ENCODE peak calls at places on chromosomes 5 and 9, in nine cellular contexts. V, M, T, F, G, Z, K, Y and U are unnamed samples.

GRCh38 chr5:91076138-91076537 is 307.0 kb downstream of the ARRDC3 start:
- DNase-seq in K (no peak), T (no peak), F (no peak), G (no peak), M (peak; percentile 62), Y (no peak), V (no peak), Z (no peak), U (peak; percentile 34)

GRCh38 chr9:108316633-108317032 is 539.2 kb downstream of the ACTL7B start:
- DNase-seq in Y (no peak), M (peak; percentile 28), F (no peak), G (no peak), T (no peak), Z (no peak), V (no peak), K (no peak), U (no peak)

GRCh38 chr9:120857481-120857880 is 14.8 kb upstream of the PSMD5 start:
- DNase-seq in V (no peak), G (no peak), F (no peak), M (no peak), Y (no peak), K (no peak), Z (no peak), T (no peak), U (no peak)

GRCh38 chr5:147455321-147455720 is 54.5 kb downstream of the DPYSL3 start:
- DNase-seq in K (no peak), F (peak; percentile 61), G (peak; percentile 9), M (peak; percentile 86), T (peak; percentile 67), Y (no peak), V (no peak), Z (peak; percentile 15), U (no peak)

GRCh38 chr9:108445431-108446018 is 410.3 kb downstream of the ACTL7B start:
- DNase-seq in T (no peak), G (no peak), M (no peak), K (peak; percentile 38), Z (no peak), V (no peak), Y (no peak), F (peak; percentile 12), U (no peak)

GRCh38 chr5:82628364-82628910 is 350.3 kb upstream of the RPS23 start:
- DNase-seq in V (no peak), M (no peak), Z (no peak), F (no peak), T (no peak), Y (no peak), K (no peak), G (no peak), U (no peak)

GRCh38 chr9:129458155-129458661 is 162.7 kb downstream of the C9orf50 start:
- DNase-seq in G (no peak), Y (no peak), V (no peak), T (peak; percentile 17), Z (peak; percentile 64), F (no peak), K (no peak), M (peak; percentile 37), U (no peak)

GRCh38 chr5:134851307-134851923 is 5.6 kb downstream of the C5orf24 start:
- DNase-seq in M (peak; percentile 70), K (no peak), Z (no peak), T (no peak), V (no peak), Y (peak; percentile 40), G (peak; percentile 37), F (no peak), U (peak; percentile 56)

GRCh38 chr9:129688285-129689043 is 23.0 kb downstream of the PRRX2 start:
- DNase-seq in F (no peak), T (no peak), V (no peak), Y (no peak), G (no peak), Z (no peak), K (no peak), M (no peak), U (no peak)

GRCh38 chr5:155147222-155147621 is 133.7 kb downstream of the KIF4B start:
- DNase-seq in K (peak; percentile 14), Z (no peak), V (no peak), G (no peak), T (no peak), M (peak; percentile 27), F (no peak), Y (peak; percentile 25), U (peak; percentile 7)

GRCh38 chr5:24167791-24168190 is 477.0 kb downstream of the CDH10 start:
- DNase-seq in V (no peak), F (no peak), T (no peak), Z (no peak), G (no peak), K (no peak), Y (no peak), M (peak; percentile 55), U (peak; percentile 10)

GRCh38 chr9:22084336-22085035 is 75.4 kb upstream of the CDKN2B start:
- DNase-seq in V (peak; percentile 74), K (peak; percentile 33), F (no peak), Y (no peak), G (no peak), T (no peak), Z (no peak), M (peak; percentile 89), U (peak; percentile 92)

GRCh38 chr5:171562822-171563221 is 143.4 kb downstream of the FGF18 start:
- DNase-seq in M (no peak), Z (no peak), G (no peak), Y (no peak), T (no peak), V (no peak), K (no peak), F (no peak), U (no peak)

GRCh38 chr9:138042640-138043039 is 165.1 kb downstream of the CACNA1B start:
- DNase-seq in T (no peak), Z (no peak), V (no peak), F (no peak), Y (peak; percentile 4), G (no peak), K (no peak), M (no peak), U (no peak)

GRCh38 chr9:130337784-130338380 is 72.3 kb downstream of the HMCN2 start:
- DNase-seq in V (no peak), Z (no peak), T (no peak), G (no peak), K (no peak), Y (no peak), M (no peak), F (no peak), U (no peak)

GRCh38 chr9:114382951-114383865 is 4.6 kb downstream of the AKNA start:
- DNase-seq in F (peak; percentile 59), Y (no peak), M (peak; percentile 85), T (peak; percentile 83), V (no peak), G (no peak), Z (no peak), K (no peak), U (no peak)
- TF ChIP-seq EZH2phosphoT487 in F (no peak), Y (no peak), M (no peak), T (no peak), V (no peak), G (no peak), Z (no peak), K (no peak), U (no peak)

GRCh38 chr5:68740204-68740910 is 353.5 kb upstream of the SLC30A5 start:
- DNase-seq in G (peak; percentile 20), Z (no peak), M (no peak), K (no peak), Y (no peak), F (no peak), V (no peak), T (no peak), U (no peak)

GRCh38 chr5:68738236-68738635 is 355.6 kb upstream of the SLC30A5 start:
- DNase-seq in Z (no peak), T (no peak), K (no peak), F (no peak), M (no peak), V (no peak), G (no peak), Y (no peak), U (no peak)

GRCh38 chr5:68744196-68744595 is 349.6 kb upstream of the SLC30A5 start:
- DNase-seq in K (no peak), V (no peak), F (no peak), M (no peak), G (no peak), T (no peak), Y (no peak), Z (no peak), U (no peak)

GRCh38 chr5:68738841-68739240 is 355.0 kb upstream of the SLC30A5 start:
- DNase-seq in F (no peak), G (no peak), M (no peak), V (no peak), Z (no peak), K (no peak), T (no peak), Y (no peak), U (no peak)

DNA sequence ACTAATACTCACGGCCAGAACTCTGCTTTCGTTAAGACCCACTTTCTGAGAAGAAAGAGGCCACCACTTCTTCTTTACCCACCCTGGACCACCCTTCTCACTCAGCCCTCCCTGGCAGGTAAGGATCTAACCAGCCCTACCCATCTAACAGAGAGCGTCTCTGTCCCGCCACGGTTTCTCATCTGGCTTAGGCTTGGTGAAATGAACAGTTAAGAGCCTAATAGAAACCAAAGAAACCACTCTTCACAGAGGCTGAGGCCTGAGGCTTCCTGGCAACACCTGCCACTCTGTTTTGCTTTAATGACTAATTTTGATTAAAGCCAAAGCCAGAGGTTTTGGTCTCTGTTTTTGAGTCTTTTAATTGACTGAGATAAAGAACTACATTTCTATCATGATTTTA is 354.1 kb upstream of the SLC30A5 start:
- DNase-seq in K (no peak), V (no peak), F (no peak), T (no peak), Z (no peak), M (no peak), G (no peak), Y (no peak), U (no peak)
- H2AFZ ChIP-seq in K (no peak overlapping the region), V (no peak overlapping the region), F (no peak overlapping the region), T (no peak overlapping the region), Z (no peak overlapping the region), M (no peak overlapping the region), G (no peak overlapping the region), Y (no peak overlapping the region), U (no peak overlapping the region)

DNA sequence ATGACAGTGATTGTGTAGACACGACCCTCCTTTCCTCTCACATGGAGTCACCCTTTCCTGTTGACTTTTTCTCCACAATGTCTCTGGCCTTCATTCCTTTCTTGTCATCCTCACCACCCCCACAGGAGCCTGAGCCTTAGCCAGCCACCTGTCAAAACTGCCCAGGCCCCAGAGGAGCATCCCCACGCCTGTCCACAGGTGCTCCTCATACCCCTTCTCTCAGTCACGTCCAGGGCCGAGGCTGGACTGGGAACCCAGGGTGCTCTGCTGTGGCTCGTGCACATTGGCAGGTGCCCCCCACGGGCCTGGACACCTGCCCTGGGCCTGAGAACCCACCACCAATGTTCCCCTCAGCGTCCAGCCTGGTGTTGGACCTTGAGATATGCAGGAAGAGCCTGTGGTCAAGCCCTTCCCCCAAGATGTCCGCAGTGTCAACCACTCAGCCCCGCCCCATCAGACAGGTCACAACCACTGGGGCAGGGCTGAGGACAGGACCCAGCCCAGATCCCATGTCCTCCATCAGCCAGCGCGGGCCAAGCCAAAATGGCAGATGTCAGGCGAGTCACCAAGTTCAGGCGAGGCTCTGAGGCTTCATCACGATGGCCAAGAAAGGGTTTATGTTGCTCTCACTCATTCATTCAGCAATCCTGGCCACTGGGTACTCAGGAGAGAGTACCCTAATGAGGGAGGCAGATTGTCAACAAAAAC is 65.8 kb upstream of the STXBP1 start:
- DNase-seq in T (no peak), Z (no peak), Y (no peak), F (no peak), K (no peak), G (no peak), M (no peak), V (no peak), U (no peak)
- H3K4me1 ChIP-seq in T (peaks cover 6% of the 10 kb centered on the region), Z (no peaks in the 10 kb centered on the region), Y (peaks cover 15% of the 10 kb centered on the region), F (peaks cover 15% of the 10 kb centered on the region), K (peaks cover 23% of the 10 kb centered on the region), G (no peaks in the 10 kb centered on the region), M (peaks cover 69% of the 10 kb centered on the region), V (peaks cover 72% of the 10 kb centered on the region), U (peaks cover 28% of the 10 kb centered on the region)

GRCh38 chr5:119288364-119289047 is 67.3 kb upstream of the TNFAIP8 start:
- DNase-seq in G (no peak), M (peak; percentile 47), K (no peak), F (no peak), V (no peak), Y (no peak), Z (no peak), T (no peak), U (peak; percentile 59)
- TF ChIP-seq EZH2phosphoT487 in G (no peak), M (no peak), K (no peak), F (no peak), V (no peak), Y (no peak), Z (no peak), T (no peak), U (no peak)